ENCODE peak calls at places on chromosomes 5 and 9, in seven cellular contexts. B is activated T-helper 1 cell treated with anti-CD3 and anti-CD28 coated beads, Interleukin-12 subunit alpha, Interleukin-12 subunit beta, Interleukin-2, Interleukin-4 antibody, amounts not matched to agents 30 ng/mL and 10 ng/mL and 1 ng/mL, durations not matched to agents 14 hours and 24 hours and 36 hours; Y is GM13976; D is endothelial cell; O is iPS-NIHi11; K is A549; X is fibroblast of the aortic adventitia. W is an unnamed sample.

GRCh38 chr5:56856779-56857178 is 41.4 kb downstream of the MAP3K1 start:
- DNase-seq in B (no peak), X (no peak), O (no peak), D (no peak), Y (no peak), K (no peak), W (no peak)

GRCh38 chr5:109654455-109654854 is 35.3 kb upstream of the MAN2A1 start:
- DNase-seq in K (no peak), Y (no peak), D (no peak), B (no peak), O (no peak), X (no peak), W (no peak)

GRCh38 chr9:127838375-127839078 is 15.9 kb downstream of the ENG start:
- DNase-seq in Y (no peak), B (no peak), O (no peak), D (peak), K (peak), X (peak), W (peak)

GRCh38 chr9:77915744-77916143 is 115.9 kb downstream of the GNAQ start:
- DNase-seq in O (no peak), X (no peak), B (no peak), Y (no peak), D (no peak), K (no peak), W (no peak)

GRCh38 chr9:127180457-127181314 is 58.3 kb upstream of the ANGPTL2 start:
- DNase-seq in D (no peak), Y (no peak), K (no peak), O (no peak), B (no peak), X (no peak), W (no peak)

GRCh38 chr5:132322266-132322665 is 28.1 kb downstream of the SLC22A4 start:
- DNase-seq in B (no peak), Y (no peak), X (no peak), D (peak), K (no peak), O (peak), W (no peak)

GRCh38 chr5:170393235-170393634 is 4.1 kb upstream of the KCNMB1 start:
- DNase-seq in O (no peak), B (peak), D (no peak), K (no peak), Y (no peak), X (no peak), W (no peak)

GRCh38 chr5:118551031-118551430 is 437.3 kb downstream of the DTWD2 start:
- DNase-seq in X (no peak), D (no peak), K (no peak), O (no peak), Y (no peak), B (no peak), W (no peak)

GRCh38 chr9:70571247-70571646 is 156.8 kb upstream of the KLF9 start:
- DNase-seq in B (no peak), K (no peak), O (no peak), X (no peak), Y (no peak), D (no peak), W (no peak)

GRCh38 chr9:108469654-108470053 is 386.1 kb downstream of the ACTL7B start:
- DNase-seq in B (no peak), X (peak), O (no peak), Y (no peak), K (no peak), D (no peak), W (no peak)

GRCh38 chr9:131616983-131617604 is 71.8 kb downstream of the PRRT1B start:
- DNase-seq in D (no peak), B (no peak), K (no peak), X (peak), O (no peak), Y (no peak), W (no peak)

GRCh38 chr5:140108093-140109049 is 5.5 kb upstream of the PURA start:
- DNase-seq in Y (peak), K (peak), B (no peak), X (no peak), O (peak), D (peak), W (no peak)

GRCh38 chr9:95381243-95381642 is 63.7 kb upstream of the FANCC start:
- DNase-seq in K (no peak), D (no peak), O (no peak), B (no peak), Y (no peak), X (peak), W (no peak)

GRCh38 chr9:126882746-126883145 is 22.3 kb downstream of the ZBTB34 start:
- DNase-seq in Y (no peak), X (no peak), D (no peak), K (no peak), B (no peak), O (no peak), W (no peak)

GRCh38 chr5:113233606-113234005 is 201.2 kb downstream of the TSSK1B start:
- DNase-seq in Y (no peak), B (no peak), D (no peak), X (no peak), O (no peak), K (no peak), W (no peak)

GRCh38 chr5:61790678-61791077 is 458.6 kb downstream of the ZSWIM6 start:
- DNase-seq in Y (peak), B (no peak), X (no peak), D (no peak), O (no peak), K (no peak), W (no peak)

GRCh38 chr5:14445581-14446290 is 135.9 kb upstream of the OTULINL start:
- DNase-seq in X (peak), K (no peak), B (no peak), Y (no peak), D (peak), O (peak), W (no peak)

GRCh38 chr5:89437450-89438435 is 554.8 kb upstream of the MEF2C start:
- DNase-seq in K (no peak), D (no peak), B (no peak), O (no peak), X (peak), Y (no peak), W (no peak)

GRCh38 chr9:2289234-2289755 is 274.1 kb downstream of the SMARCA2 start:
- DNase-seq in O (no peak), B (no peak), X (no peak), D (no peak), K (no peak), Y (no peak), W (no peak)

GRCh38 chr9:69637193-69637592 is 35.0 kb downstream of the APBA1 start:
- DNase-seq in K (no peak), X (no peak), B (no peak), D (no peak), Y (no peak), O (no peak), W (no peak)

GRCh38 chr9:83574482-83574881 is 36.3 kb upstream of the FRMD3 start:
- DNase-seq in O (no peak), Y (no peak), X (no peak), K (no peak), B (no peak), D (no peak), W (no peak)

GRCh38 chr5:168153263-168153930 is 138.0 kb upstream of the WWC1 start:
- DNase-seq in X (no peak), Y (no peak), O (no peak), K (no peak), B (no peak), D (no peak), W (no peak)

GRCh38 chr9:36847781-36848673 is 186.0 kb downstream of the PAX5 start:
- DNase-seq in K (no peak), O (peak), D (no peak), X (no peak), Y (no peak), B (no peak), W (no peak)

GRCh38 chr9:114250235-114250568 is 72.7 kb upstream of the ORM1 start:
- DNase-seq in Y (no peak), D (no peak), X (peak), B (no peak), K (no peak), O (no peak), W (no peak)

GRCh38 chr5:149995385-149996085 is 4.9 kb downstream of the TIGD6 start:
- DNase-seq in O (no peak), Y (no peak), D (no peak), B (no peak), X (peak), K (no peak), W (no peak)

GRCh38 chr5:154437281-154437965 is 8.4 kb upstream of the SAP30L start:
- DNase-seq in X (no peak), Y (no peak), O (no peak), D (no peak), B (no peak), K (no peak), W (no peak)

GRCh38 chr5:38557309-38557710 is 864 bp upstream of the LIFR start:
- DNase-seq in O (no peak), D (no peak), K (no peak), Y (no peak), X (no peak), B (no peak), W (no peak)

GRCh38 chr5:41223962-41224361 is 10.6 kb upstream of the C6 start:
- DNase-seq in X (no peak), D (no peak), Y (no peak), K (no peak), O (no peak), B (no peak), W (no peak)